ENCODE peak calls at places on chromosomes 5 and 9, in four cellular contexts. I is sigmoid colon, P is neural crest cell, H is GM10248. X is an unnamed sample.

GRCh38 chr5:181207960-181208253 is 2.9 kb upstream of the TRIM7 start:
- DNase-seq in I (no peak), P (no peak), H (no peak), X (no peak)

GRCh38 chr5:95697781-95698681 is 15.2 kb upstream of the SPATA9 start:
- DNase-seq in I (no peak), P (no peak), H (no peak), X (no peak)

GRCh38 chr5:6598351-6598900 is 34.4 kb downstream of the NSUN2 start:
- DNase-seq in I (no peak), P (no peak), H (no peak), X (no peak)

GRCh38 chr5:172849636-172850453 is 15.8 kb downstream of the ERGIC1 start:
- DNase-seq in I (no peak), P (no peak), H (peak), X (peak)

GRCh38 chr5:133251296-133252132 is 199.7 kb downstream of the HSPA4 start:
- DNase-seq in I (no peak), P (no peak), H (no peak), X (no peak)

GRCh38 chr5:171845040-171845439 is 59.4 kb downstream of the SMIM23 start:
- DNase-seq in I (no peak), P (no peak), H (no peak), X (no peak)

GRCh38 chr9:726005-726404 is 115.5 kb upstream of the DMRT1 start:
- DNase-seq in I (peak), P (peak), H (no peak), X (no peak)

GRCh38 chr5:149406203-149406978 is 27.3 kb upstream of the IL17B start:
- DNase-seq in I (peak), P (no peak), H (no peak), X (no peak)

GRCh38 chr9:134912126-134912840 is 5.4 kb downstream of the FCN1 start:
- DNase-seq in I (no peak), P (no peak), H (no peak), X (no peak)

GRCh38 chr9:82412586-82412985 is 424.0 kb downstream of the SPATA31D1 start:
- DNase-seq in I (no peak), P (no peak), H (no peak), X (no peak)

GRCh38 chr9:129776938-129777768 is 24.3 kb upstream of the PTGES start:
- DNase-seq in I (peak), P (peak), H (no peak), X (peak)

GRCh38 chr9:121267689-121268597 is at the start of gene GSN:
- DNase-seq in I (peak), P (peak), H (peak), X (no peak)

GRCh38 chr9:93413530-93413929 is 38.0 kb upstream of the FAM120A start:
- DNase-seq in I (no peak), P (no peak), H (no peak), X (no peak)

GRCh38 chr9:127139775-127140174 is 17.3 kb upstream of the ANGPTL2 start:
- DNase-seq in I (no peak), P (no peak), H (no peak), X (no peak)

GRCh38 chr5:6545770-6546690 is 86.8 kb downstream of the NSUN2 start:
- DNase-seq in I (peak), P (no peak), H (no peak), X (no peak)

GRCh38 chr5:97388794-97389193 is 205.7 kb upstream of the RIOK2 start:
- DNase-seq in I (no peak), P (no peak), H (no peak), X (no peak)

GRCh38 chr5:957730-958485 is 50.7 kb upstream of the NKD2 start:
- DNase-seq in I (no peak), P (no peak), H (no peak), X (peak)

GRCh38 chr5:89929173-89929572 is 480.4 kb downstream of the CETN3 start:
- DNase-seq in I (no peak), P (no peak), H (no peak), X (no peak)

GRCh38 chr9:76624381-76625048 is 139.7 kb upstream of the PCA3 start:
- DNase-seq in I (no peak), P (no peak), H (peak), X (no peak)

GRCh38 chr5:72786676-72787075 is 29.8 kb upstream of the TNPO1 start:
- DNase-seq in I (no peak), P (no peak), H (no peak), X (no peak)

GRCh38 chr9:126146254-126147145 is 180.1 kb upstream of the MVB12B start:
- DNase-seq in I (no peak), P (peak), H (peak), X (no peak)

GRCh38 chr5:14204785-14205321 is 61.7 kb downstream of the TRIO start:
- DNase-seq in I (peak), P (no peak), H (no peak), X (no peak)

GRCh38 chr5:158383485-158383884 is 524.5 kb upstream of the CLINT1 start:
- DNase-seq in I (no peak), P (no peak), H (no peak), X (no peak)

X was measured in RWPE2.